ENCODE peak calls at places on chromosomes 5 and 9, in eight cellular contexts. One of them, this sample, is unnamed.

GRCh38 chr5:73363911-73364730 is 84.5 kb downstream of the FOXD1 start:
- DNase-seq in esophagus squamous epithelium: no peak
- DNase-seq in neural crest cell: no peak
- DNase-seq in heart right ventricle: no peak
- DNase-seq in cardiac fibroblast: peak; percentile 86
- DNase-seq in psoas muscle: no peak
- DNase-seq in keratinocyte: no peak
- DNase-seq in tibial artery: no peak
- DNase-seq in this sample: no peak

GRCh38 chr5:39608024-39608423 is 183.2 kb upstream of the DAB2 start:
- DNase-seq in esophagus squamous epithelium: no peak
- DNase-seq in neural crest cell: no peak
- DNase-seq in heart right ventricle: no peak
- DNase-seq in cardiac fibroblast: peak; percentile 56
- DNase-seq in psoas muscle: no peak
- DNase-seq in keratinocyte: no peak
- DNase-seq in tibial artery: no peak
- DNase-seq in this sample: no peak

GRCh38 chr9:100445161-100445902 is 18.4 kb downstream of the MSANTD3 start:
- DNase-seq in esophagus squamous epithelium: no peak
- DNase-seq in neural crest cell: no peak
- DNase-seq in heart right ventricle: no peak
- DNase-seq in cardiac fibroblast: no peak
- DNase-seq in psoas muscle: no peak
- DNase-seq in keratinocyte: no peak
- DNase-seq in tibial artery: no peak
- DNase-seq in this sample: no peak

GRCh38 chr5:149959406-149960236 is 937 bp upstream of the SLC26A2 start:
- DNase-seq in esophagus squamous epithelium: no peak
- DNase-seq in neural crest cell: no peak
- DNase-seq in heart right ventricle: no peak
- DNase-seq in cardiac fibroblast: peak; percentile 89
- DNase-seq in psoas muscle: no peak
- DNase-seq in keratinocyte: peak; percentile 88
- DNase-seq in tibial artery: no peak
- DNase-seq in this sample: peak; percentile 52

GRCh38 chr9:138097501-138097991 is 220.0 kb downstream of the CACNA1B start:
- DNase-seq in esophagus squamous epithelium: no peak
- DNase-seq in neural crest cell: no peak
- DNase-seq in heart right ventricle: no peak
- DNase-seq in cardiac fibroblast: no peak
- DNase-seq in psoas muscle: no peak
- DNase-seq in keratinocyte: no peak
- DNase-seq in tibial artery: peak; percentile 50
- DNase-seq in this sample: no peak

GRCh38 chr5:107985144-107985543 is 314.4 kb upstream of the EFNA5 start:
- DNase-seq in esophagus squamous epithelium: no peak
- DNase-seq in neural crest cell: no peak
- DNase-seq in heart right ventricle: no peak
- DNase-seq in cardiac fibroblast: peak; percentile 21
- DNase-seq in psoas muscle: peak; percentile 27
- DNase-seq in keratinocyte: no peak
- DNase-seq in tibial artery: no peak
- DNase-seq in this sample: peak; percentile 44

GRCh38 chr9:38405841-38406240 is 13.3 kb downstream of the ALDH1B1 start:
- DNase-seq in esophagus squamous epithelium: no peak
- DNase-seq in neural crest cell: no peak
- DNase-seq in heart right ventricle: no peak
- DNase-seq in cardiac fibroblast: no peak
- DNase-seq in psoas muscle: no peak
- DNase-seq in keratinocyte: no peak
- DNase-seq in tibial artery: no peak
- DNase-seq in this sample: no peak

GRCh38 chr5:58499951-58500350 is 8.7 kb downstream of the GAPT start:
- DNase-seq in esophagus squamous epithelium: no peak
- DNase-seq in neural crest cell: no peak
- DNase-seq in heart right ventricle: no peak
- DNase-seq in cardiac fibroblast: no peak
- DNase-seq in psoas muscle: no peak
- DNase-seq in keratinocyte: no peak
- DNase-seq in tibial artery: no peak
- DNase-seq in this sample: no peak

GRCh38 chr9:90641868-90642558 is 611 bp downstream of the DIRAS2 start:
- DNase-seq in esophagus squamous epithelium: no peak
- DNase-seq in neural crest cell: no peak
- DNase-seq in heart right ventricle: no peak
- DNase-seq in cardiac fibroblast: no peak
- DNase-seq in psoas muscle: no peak
- DNase-seq in keratinocyte: no peak
- DNase-seq in tibial artery: no peak
- DNase-seq in this sample: no peak

GRCh38 chr5:142783601-142784291 is 13.6 kb downstream of the ARHGAP26 start:
- DNase-seq in esophagus squamous epithelium: no peak
- DNase-seq in neural crest cell: no peak
- DNase-seq in heart right ventricle: peak; percentile 56
- DNase-seq in cardiac fibroblast: peak; percentile 14
- DNase-seq in psoas muscle: peak; percentile 32
- DNase-seq in keratinocyte: no peak
- DNase-seq in tibial artery: peak; percentile 64
- DNase-seq in this sample: no peak

GRCh38 chr9:113566011-113566711 is 102.6 kb downstream of the RGS3 start:
- DNase-seq in esophagus squamous epithelium: no peak
- DNase-seq in neural crest cell: no peak
- DNase-seq in heart right ventricle: no peak
- DNase-seq in cardiac fibroblast: no peak
- DNase-seq in psoas muscle: no peak
- DNase-seq in keratinocyte: no peak
- DNase-seq in tibial artery: peak; percentile 68
- DNase-seq in this sample: no peak

DNA sequence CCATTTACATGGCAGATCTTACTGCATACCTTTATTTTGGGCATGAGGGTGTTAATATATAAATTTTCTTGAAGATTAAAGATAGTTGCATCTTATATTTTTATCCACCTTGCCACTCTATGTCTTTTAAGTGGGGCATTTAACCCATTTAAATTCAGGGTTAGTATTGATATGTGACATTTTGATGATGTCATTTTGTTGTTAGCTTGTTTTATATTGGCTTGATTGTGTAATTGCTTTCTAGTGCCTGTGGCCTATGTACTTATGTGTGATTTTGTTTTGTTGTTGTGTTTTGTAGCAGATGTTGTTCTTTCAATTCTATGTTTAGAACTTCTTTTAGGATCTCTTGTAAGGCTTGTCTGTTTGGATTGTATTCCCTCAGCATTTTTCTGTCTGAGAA is 939.9 kb upstream of the CDH9 start:
- DNase-seq in esophagus squamous epithelium: no peak
- DNase-seq in neural crest cell: no peak
- DNase-seq in heart right ventricle: no peak
- DNase-seq in cardiac fibroblast: no peak
- DNase-seq in psoas muscle: no peak
- DNase-seq in keratinocyte: no peak
- DNase-seq in tibial artery: no peak
- DNase-seq in this sample: no peak
- TF ChIP-seq CTCF in esophagus squamous epithelium: no peak
- TF ChIP-seq CTCF in neural crest cell: no peak
- TF ChIP-seq CTCF in heart right ventricle: no peak
- TF ChIP-seq CTCF in cardiac fibroblast: no peak
- TF ChIP-seq CTCF in psoas muscle: no peak
- TF ChIP-seq CTCF in keratinocyte: no peak
- TF ChIP-seq CTCF in tibial artery: no peak
- TF ChIP-seq CTCF in this sample: no peak

DNA sequence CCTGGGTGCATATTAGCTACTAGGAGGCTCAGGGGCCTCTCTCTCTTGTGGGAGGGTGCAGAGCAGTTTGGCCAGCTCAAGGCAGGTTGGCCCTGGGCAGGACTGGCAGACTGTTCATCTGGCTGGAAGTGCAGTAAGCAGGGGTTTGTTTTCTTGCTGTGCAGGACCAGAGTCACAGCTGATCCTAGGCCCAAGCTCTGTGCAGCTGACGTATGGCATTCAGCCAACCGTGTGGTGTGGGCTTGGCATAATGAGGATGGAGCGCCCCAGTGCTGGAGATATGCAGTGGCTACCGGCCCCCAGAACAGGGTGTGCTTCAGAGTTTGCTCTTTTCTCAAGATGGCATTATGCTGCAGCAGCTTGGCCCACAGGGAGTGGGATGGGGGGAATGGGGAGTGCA is 31.0 kb upstream of the PHF24 start:
- DNase-seq in esophagus squamous epithelium: no peak
- DNase-seq in neural crest cell: no peak
- DNase-seq in heart right ventricle: no peak
- DNase-seq in cardiac fibroblast: no peak
- DNase-seq in psoas muscle: no peak
- DNase-seq in keratinocyte: no peak
- DNase-seq in tibial artery: no peak
- DNase-seq in this sample: no peak
- TF ChIP-seq CTCF in esophagus squamous epithelium: no peak
- TF ChIP-seq CTCF in neural crest cell: no peak
- TF ChIP-seq CTCF in heart right ventricle: no peak
- TF ChIP-seq CTCF in cardiac fibroblast: no peak
- TF ChIP-seq CTCF in psoas muscle: no peak
- TF ChIP-seq CTCF in keratinocyte: no peak
- TF ChIP-seq CTCF in tibial artery: no peak
- TF ChIP-seq CTCF in this sample: no peak

GRCh38 chr9:35114921-35115341 is 731 bp downstream of the ATOSB start:
- DNase-seq in esophagus squamous epithelium: no peak
- DNase-seq in neural crest cell: peak; percentile 25
- DNase-seq in heart right ventricle: peak; percentile 78
- DNase-seq in cardiac fibroblast: peak; percentile 67
- DNase-seq in psoas muscle: peak; percentile 64
- DNase-seq in keratinocyte: no peak
- DNase-seq in tibial artery: peak; percentile 86
- DNase-seq in this sample: peak; percentile 18

GRCh38 chr9:35112257-35113020 is 3.2 kb downstream of the ATOSB start:
- DNase-seq in esophagus squamous epithelium: no peak
- DNase-seq in neural crest cell: no peak
- DNase-seq in heart right ventricle: no peak
- DNase-seq in cardiac fibroblast: peak; percentile 79
- DNase-seq in psoas muscle: peak; percentile 46
- DNase-seq in keratinocyte: no peak
- DNase-seq in tibial artery: peak; percentile 80
- DNase-seq in this sample: no peak

GRCh38 chr9:35115680-35116538 is at the start of gene ATOSB:
- DNase-seq in esophagus squamous epithelium: peak; percentile 93
- DNase-seq in neural crest cell: peak; percentile 99
- DNase-seq in heart right ventricle: peak; percentile 96
- DNase-seq in cardiac fibroblast: peak; percentile 98
- DNase-seq in psoas muscle: peak; percentile 96
- DNase-seq in keratinocyte: peak; percentile 88
- DNase-seq in tibial artery: peak; percentile 99
- DNase-seq in this sample: peak; percentile 95

GRCh38 chr9:35116539-35116897 is 856 bp upstream of the ATOSB start:
- DNase-seq in esophagus squamous epithelium: no peak
- DNase-seq in neural crest cell: no peak
- DNase-seq in heart right ventricle: no peak
- DNase-seq in cardiac fibroblast: no peak
- DNase-seq in psoas muscle: no peak
- DNase-seq in keratinocyte: no peak
- DNase-seq in tibial artery: no peak
- DNase-seq in this sample: no peak

DNA sequence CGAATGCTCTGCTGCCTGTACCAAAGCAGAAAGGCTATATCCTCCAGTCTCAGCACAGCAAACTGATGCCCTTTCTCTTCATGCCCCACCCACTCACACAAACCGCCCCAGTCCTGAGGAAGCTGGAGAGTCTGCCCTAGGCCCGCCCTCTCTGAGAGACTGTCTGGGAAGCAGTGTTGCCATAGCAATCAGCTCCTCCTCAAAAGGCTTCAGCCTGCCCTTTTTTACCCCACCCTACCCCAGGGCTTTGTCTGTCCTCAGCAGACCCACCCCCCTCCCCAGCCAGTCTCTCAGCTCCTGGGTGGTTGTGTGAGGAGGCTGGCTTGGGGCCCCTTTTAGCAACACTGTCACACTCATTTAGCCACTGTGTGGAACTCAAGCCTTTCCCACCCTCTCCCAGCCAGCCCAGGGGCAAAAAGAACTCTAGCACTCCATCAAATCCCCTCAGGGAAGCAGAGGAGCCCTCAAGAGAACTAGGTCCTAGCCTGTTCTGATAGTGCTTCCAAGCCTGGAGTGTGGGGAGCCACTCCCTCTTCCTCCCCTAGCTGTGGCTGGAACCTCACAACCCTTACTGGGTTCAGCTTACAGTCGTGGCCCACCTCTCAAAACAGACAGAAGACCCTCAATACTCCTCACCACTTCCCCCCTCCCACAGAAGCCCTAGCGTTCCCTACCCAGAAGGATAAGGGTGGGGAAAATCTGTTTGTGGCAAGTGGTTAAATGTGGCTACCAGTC is 1.4 kb downstream of the ATOSB start:
- DNase-seq in esophagus squamous epithelium: peak; percentile 42
- DNase-seq in neural crest cell: peak; percentile 79
- DNase-seq in heart right ventricle: peak; percentile 89
- DNase-seq in cardiac fibroblast: peak; percentile 98
- DNase-seq in psoas muscle: peak; percentile 79
- DNase-seq in keratinocyte: peak; percentile 85
- DNase-seq in tibial artery: peak; percentile 94
- DNase-seq in this sample: peak; percentile 69
- TF ChIP-seq CTCF in esophagus squamous epithelium: no peak
- TF ChIP-seq CTCF in neural crest cell: no peak
- TF ChIP-seq CTCF in heart right ventricle: no peak
- TF ChIP-seq CTCF in cardiac fibroblast: no peak
- TF ChIP-seq CTCF in psoas muscle: no peak
- TF ChIP-seq CTCF in keratinocyte: no peak
- TF ChIP-seq CTCF in tibial artery: no peak
- TF ChIP-seq CTCF in this sample: no peak

GRCh38 chr9:131567910-131568309 is 22.6 kb downstream of the PRRT1B start:
- DNase-seq in esophagus squamous epithelium: no peak
- DNase-seq in neural crest cell: no peak
- DNase-seq in heart right ventricle: no peak
- DNase-seq in cardiac fibroblast: no peak
- DNase-seq in psoas muscle: no peak
- DNase-seq in keratinocyte: no peak
- DNase-seq in tibial artery: no peak
- DNase-seq in this sample: no peak
- TF ChIP-seq CTCF in esophagus squamous epithelium: no peak
- TF ChIP-seq CTCF in neural crest cell: no peak
- TF ChIP-seq CTCF in heart right ventricle: no peak
- TF ChIP-seq CTCF in cardiac fibroblast: no peak
- TF ChIP-seq CTCF in psoas muscle: no peak
- TF ChIP-seq CTCF in keratinocyte: no peak
- TF ChIP-seq CTCF in tibial artery: no peak
- TF ChIP-seq CTCF in this sample: no peak

GRCh38 chr5:131296213-131296672 is 32.4 kb downstream of the CDC42SE2 start:
- DNase-seq in esophagus squamous epithelium: no peak
- DNase-seq in neural crest cell: no peak
- DNase-seq in heart right ventricle: no peak
- DNase-seq in cardiac fibroblast: no peak
- DNase-seq in psoas muscle: no peak
- DNase-seq in keratinocyte: no peak
- DNase-seq in tibial artery: no peak
- DNase-seq in this sample: no peak
- TF ChIP-seq CTCF in esophagus squamous epithelium: no peak
- TF ChIP-seq CTCF in neural crest cell: no peak
- TF ChIP-seq CTCF in heart right ventricle: no peak
- TF ChIP-seq CTCF in cardiac fibroblast: no peak
- TF ChIP-seq CTCF in psoas muscle: no peak
- TF ChIP-seq CTCF in keratinocyte: no peak
- TF ChIP-seq CTCF in tibial artery: no peak
- TF ChIP-seq CTCF in this sample: no peak